ENCODE peak calls at places on chromosomes 12 and 14, in five cellular contexts. M is sigmoid colon, A is transverse colon, O is stomach, D is GM12878. T is an unnamed sample.

GRCh38 chr14:21382095-21382494 is 1.7 kb downstream of the SUPT16H start:
- DNase-seq in M (no peak), A (no peak), O (no peak), D (no peak), T (no peak)

GRCh38 chr12:68111995-68112394 is 47.5 kb downstream of the IFNG start:
- DNase-seq in M (no peak), A (no peak), O (no peak), D (no peak), T (no peak)

GRCh38 chr14:23209651-23210423 is 26.4 kb upstream of the SLC7A8 start:
- DNase-seq in M (no peak), A (no peak), O (no peak), D (no peak), T (no peak)

GRCh38 chr12:10171954-10172353 is at the start of gene OLR1:
- DNase-seq in M (no peak), A (no peak), O (no peak), D (no peak), T (no peak)

GRCh38 chr14:68814376-68815287 is 21.8 kb upstream of the ZFP36L1 start:
- DNase-seq in M (peak; percentile 79), A (peak; percentile 59), O (no peak), D (peak; percentile 84), T (no peak)

GRCh38 chr14:62691613-62692489 is 353.4 kb downstream of the KCNH5 start:
- DNase-seq in M (no peak), A (no peak), O (peak; percentile 60), D (no peak), T (no peak)

GRCh38 chr14:90003526-90004312 is 48.0 kb downstream of the TDP1 start:
- DNase-seq in M (no peak), A (no peak), O (no peak), D (no peak), T (no peak)

GRCh38 chr12:121778567-121779421 is 14.7 kb downstream of the RHOF start:
- DNase-seq in M (no peak), A (no peak), O (no peak), D (no peak), T (no peak)

GRCh38 chr14:24513009-24513408 is 4.9 kb upstream of the CMA1 start:
- DNase-seq in M (no peak), A (no peak), O (no peak), D (no peak), T (no peak)

GRCh38 chr12:7197846-7198245 is 8.4 kb downstream of the PEX5 start:
- DNase-seq in M (no peak), A (no peak), O (no peak), D (no peak), T (no peak)

GRCh38 chr12:50925342-50925651 is 27.0 kb upstream of the HIGD1C start:
- DNase-seq in M (no peak), A (peak; percentile 30), O (no peak), D (no peak), T (no peak)

GRCh38 chr12:49014547-49014946 is 4.0 kb downstream of the PRKAG1 start:
- DNase-seq in M (no peak), A (no peak), O (no peak), D (no peak), T (no peak)

GRCh38 chr14:46433381-46433780 is 218.2 kb downstream of the RPL10L start:
- DNase-seq in M (no peak), A (no peak), O (no peak), D (no peak), T (no peak)

GRCh38 chr14:56004807-56005579 is 113.2 kb upstream of the PELI2 start:
- DNase-seq in M (no peak), A (peak; percentile 69), O (peak; percentile 53), D (peak; percentile 15), T (no peak)

GRCh38 chr14:91261115-91261514 is 16.6 kb upstream of the GPR68 start:
- DNase-seq in M (no peak), A (no peak), O (no peak), D (no peak), T (no peak)

GRCh38 chr12:7219599-7220243 is 30.2 kb downstream of the PEX5 start:
- DNase-seq in M (peak; percentile 77), A (peak; percentile 75), O (peak; percentile 80), D (peak; percentile 19), T (peak; percentile 74)

GRCh38 chr12:60845696-60846095 is 1249.9 kb downstream of the SLC16A7 start:
- DNase-seq in M (no peak), A (no peak), O (no peak), D (no peak), T (no peak)

GRCh38 chr12:28035483-28035882 is 63.0 kb upstream of the PTHLH start:
- DNase-seq in M (no peak), A (no peak), O (no peak), D (no peak), T (no peak)

GRCh38 chr12:55972906-55973597 is 826 bp upstream of the RAB5B start:
- DNase-seq in M (no peak), A (peak; percentile 18), O (no peak), D (no peak), T (no peak)

GRCh38 chr14:106875503-106875902 is 1349.1 kb downstream of the TMEM121 start:
- DNase-seq in M (no peak), A (peak; percentile 51), O (peak; percentile 51), D (no peak), T (no peak)

GRCh38 chr14:89543420-89543790 is 126.4 kb upstream of the FOXN3 start:
- DNase-seq in M (no peak), A (no peak), O (peak; percentile 32), D (no peak), T (no peak)

GRCh38 chr12:10361084-10361483 is 28.8 kb downstream of the KLRK1 start:
- DNase-seq in M (no peak), A (no peak), O (no peak), D (no peak), T (no peak)

GRCh38 chr12:16361142-16361783 is 13.8 kb downstream of the MGST1 start:
- DNase-seq in M (no peak), A (peak; percentile 27), O (no peak), D (no peak), T (no peak)
- TF ChIP-seq POLR2AphosphoS5 in M (no peak), A (no peak), O (no peak), D (no peak), T (no peak)

GRCh38 chr12:117518594-117519270 is 157.3 kb upstream of the NOS1 start:
- DNase-seq in M (no peak), A (peak; percentile 85), O (no peak), D (no peak), T (no peak)
- TF ChIP-seq EP300 in M (no peak), A (no peak), O (no peak), D (no peak), T (no peak)

GRCh38 chr12:115468087-115468510 is 784.1 kb upstream of the TBX3 start:
- DNase-seq in M (no peak), A (peak; percentile 67), O (peak; percentile 67), D (no peak), T (no peak)
- TF ChIP-seq CTCF in M (no peak), A (peak; percentile 37), O (no peak), D (no peak), T (no peak)

GRCh38 chr14:70808023-70808401 is 1.3 kb downstream of the MAP3K9 start:
- DNase-seq in M (no peak), A (peak; percentile 65), O (peak; percentile 56), D (no peak), T (no peak)

GRCh38 chr14:70810621-70811020 is 1.3 kb upstream of the MAP3K9 start:
- DNase-seq in M (no peak), A (no peak), O (no peak), D (no peak), T (no peak)

GRCh38 chr14:70811065-70811464 is 1.8 kb upstream of the MAP3K9 start:
- DNase-seq in M (no peak), A (no peak), O (no peak), D (no peak), T (no peak)

GRCh38 chr14:70808402-70809237 is 693 bp downstream of the MAP3K9 start:
- DNase-seq in M (peak; percentile 62), A (peak; percentile 60), O (peak; percentile 39), D (no peak), T (peak; percentile 82)

DNA sequence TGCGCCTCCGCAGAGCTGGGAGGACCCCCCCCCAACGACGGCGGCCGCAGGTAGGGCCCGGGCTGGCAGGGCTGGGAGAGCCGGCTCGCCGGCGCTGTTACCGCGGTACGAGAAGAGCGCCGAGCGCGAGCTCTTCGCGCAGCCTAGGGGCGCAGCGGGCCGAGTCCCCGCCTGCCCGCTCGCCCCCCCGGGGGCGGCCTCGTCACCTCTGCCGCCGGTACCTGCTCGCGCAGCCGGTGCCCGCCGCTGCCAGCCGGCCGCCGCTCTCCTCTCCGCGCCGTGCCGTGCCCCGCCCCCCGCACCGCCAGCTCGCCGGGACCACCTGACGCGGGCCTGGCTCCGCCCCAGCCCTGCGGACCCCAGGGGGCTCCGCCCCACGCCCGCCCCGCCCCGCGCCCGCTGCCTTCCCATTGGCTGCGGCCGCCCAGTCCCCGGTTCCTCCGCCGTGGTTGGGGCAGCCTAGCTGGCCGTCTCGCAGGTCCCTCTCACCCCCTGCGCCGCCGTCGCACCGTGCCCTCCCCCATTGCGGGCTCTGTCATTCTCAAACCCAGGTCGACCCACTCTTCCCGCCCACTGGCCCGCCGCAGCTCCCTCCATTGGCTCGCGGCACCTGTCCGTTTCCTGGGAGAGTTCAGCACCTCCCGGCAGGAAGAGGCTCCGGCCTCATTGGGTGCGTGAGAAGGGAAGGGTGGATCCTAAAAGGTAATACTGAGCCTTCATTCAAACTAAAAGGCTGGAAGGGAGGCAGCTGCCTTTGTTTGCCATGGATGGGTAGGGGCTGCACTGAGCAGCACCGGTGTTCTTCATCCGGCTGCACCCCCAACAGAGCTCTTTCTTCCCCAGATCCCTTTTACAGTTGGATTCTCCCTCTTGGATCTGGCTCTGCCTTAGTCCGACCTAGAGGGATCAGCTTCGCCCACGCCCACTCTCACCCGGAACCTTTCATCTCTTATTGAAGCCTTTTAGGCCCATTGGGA is at the start of gene MAP3K9:
- DNase-seq in M (peak; percentile 77), A (peak; percentile 97), O (peak; percentile 97), D (peak; percentile 89), T (peak; percentile 88)
- TF ChIP-seq POLR2AphosphoS5 in M (no peak), A (peak; percentile 38), O (peak; percentile 69), D (peak; percentile 45), T (no peak)